ENCODE peak calls at places on chromosomes 2 and 18, in nine cellular contexts. One of them, this sample, is unnamed.
A peak's percentile ranks its signal among the peaks of the same experiment; 100 is the strongest.

GRCh38 chr18:34352385-34353163 is 127.9 kb upstream of the NOL4 start:
- DNase-seq in IMR-90: no peak
- DNase-seq in DND-41: no peak
- DNase-seq in neuronal stem cell: no peak
- DNase-seq in GM23338: peak; percentile 45
- DNase-seq in hepatocyte: peak; percentile 16
- DNase-seq in PC-3: peak; percentile 45
- DNase-seq in A549: no peak
- DNase-seq in HCT116: no peak
- DNase-seq in this sample: no peak

GRCh38 chr18:23178661-23179081 is 43.4 kb downstream of the CABLES1 start:
- DNase-seq in IMR-90: no peak
- DNase-seq in DND-41: no peak
- DNase-seq in neuronal stem cell: no peak
- DNase-seq in GM23338: no peak
- DNase-seq in hepatocyte: no peak
- DNase-seq in PC-3: no peak
- DNase-seq in A549: no peak
- DNase-seq in HCT116: no peak
- DNase-seq in this sample: no peak

GRCh38 chr18:12017079-12017478 is 35.8 kb downstream of the IMPA2 start:
- DNase-seq in IMR-90: no peak
- DNase-seq in DND-41: no peak
- DNase-seq in neuronal stem cell: no peak
- DNase-seq in GM23338: no peak
- DNase-seq in hepatocyte: no peak
- DNase-seq in PC-3: no peak
- DNase-seq in A549: no peak
- DNase-seq in HCT116: no peak
- DNase-seq in this sample: no peak

GRCh38 chr2:133171396-133172004 is 396.8 kb downstream of the NCKAP5 start:
- DNase-seq in IMR-90: peak; percentile 74
- DNase-seq in DND-41: no peak
- DNase-seq in neuronal stem cell: peak; percentile 71
- DNase-seq in GM23338: peak; percentile 83
- DNase-seq in hepatocyte: peak; percentile 72
- DNase-seq in PC-3: peak; percentile 84
- DNase-seq in A549: peak; percentile 9
- DNase-seq in HCT116: peak; percentile 48
- DNase-seq in this sample: peak; percentile 54

GRCh38 chr2:32484907-32485306 is 128.1 kb downstream of the BIRC6 start:
- DNase-seq in IMR-90: peak; percentile 97
- DNase-seq in DND-41: no peak
- DNase-seq in neuronal stem cell: no peak
- DNase-seq in GM23338: no peak
- DNase-seq in hepatocyte: peak; percentile 27
- DNase-seq in PC-3: peak; percentile 80
- DNase-seq in A549: peak; percentile 41
- DNase-seq in HCT116: peak; percentile 15
- DNase-seq in this sample: no peak

GRCh38 chr2:30293303-30293912 is 62.1 kb downstream of the LBH start:
- DNase-seq in IMR-90: peak; percentile 100
- DNase-seq in DND-41: no peak
- DNase-seq in neuronal stem cell: no peak
- DNase-seq in GM23338: no peak
- DNase-seq in hepatocyte: no peak
- DNase-seq in PC-3: peak; percentile 81
- DNase-seq in A549: peak; percentile 40
- DNase-seq in HCT116: peak; percentile 28
- DNase-seq in this sample: no peak

GRCh38 chr2:234765315-234765714 is 186.5 kb upstream of the SH3BP4 start:
- DNase-seq in IMR-90: no peak
- DNase-seq in DND-41: no peak
- DNase-seq in neuronal stem cell: no peak
- DNase-seq in GM23338: no peak
- DNase-seq in hepatocyte: no peak
- DNase-seq in PC-3: peak; percentile 39
- DNase-seq in A549: no peak
- DNase-seq in HCT116: no peak
- DNase-seq in this sample: no peak

GRCh38 chr2:1339757-1340515 is 73.3 kb upstream of the TPO start:
- DNase-seq in IMR-90: no peak
- DNase-seq in DND-41: no peak
- DNase-seq in neuronal stem cell: no peak
- DNase-seq in GM23338: no peak
- DNase-seq in hepatocyte: no peak
- DNase-seq in PC-3: no peak
- DNase-seq in A549: no peak
- DNase-seq in HCT116: no peak
- DNase-seq in this sample: no peak

DNA sequence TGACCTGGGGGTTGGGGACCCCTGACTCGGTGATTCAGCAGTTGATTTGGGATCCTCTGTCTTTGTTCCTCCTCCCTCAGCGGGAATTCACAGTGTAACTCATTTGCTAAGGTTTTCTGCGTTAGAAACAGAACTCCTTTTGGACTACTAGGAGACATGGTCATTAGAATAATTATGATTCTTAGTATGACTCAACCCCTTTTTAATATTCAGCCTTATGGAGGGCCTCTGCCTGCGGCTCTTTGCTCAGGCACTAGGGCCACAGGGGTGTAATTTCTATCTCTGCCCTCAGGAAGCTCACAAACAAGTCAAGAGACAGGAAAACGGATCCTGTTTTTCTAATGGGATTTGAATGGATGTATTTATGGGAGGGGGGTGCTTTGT is 117.4 kb downstream of the SPTBN1 start:
- DNase-seq in IMR-90: no peak
- DNase-seq in DND-41: no peak
- DNase-seq in neuronal stem cell: no peak
- DNase-seq in GM23338: no peak
- DNase-seq in hepatocyte: no peak
- DNase-seq in PC-3: no peak
- DNase-seq in A549: no peak
- DNase-seq in HCT116: no peak
- DNase-seq in this sample: no peak
- H3K4me2 ChIP-seq in IMR-90: peak overlapping the region; percentile 11
- H3K4me2 ChIP-seq in DND-41: peak overlapping the region; percentile 56
- H3K4me2 ChIP-seq in neuronal stem cell: no peak overlapping the region
- H3K4me2 ChIP-seq in GM23338: no peak overlapping the region
- H3K4me2 ChIP-seq in hepatocyte: peak overlapping the region; percentile 62
- H3K4me2 ChIP-seq in PC-3: peak overlapping the region; percentile 92
- H3K4me2 ChIP-seq in A549: peak overlapping the region; percentile 86
- H3K4me2 ChIP-seq in HCT116: no peak overlapping the region
- H3K4me2 ChIP-seq in this sample: peak overlapping the region; percentile 73

DNA sequence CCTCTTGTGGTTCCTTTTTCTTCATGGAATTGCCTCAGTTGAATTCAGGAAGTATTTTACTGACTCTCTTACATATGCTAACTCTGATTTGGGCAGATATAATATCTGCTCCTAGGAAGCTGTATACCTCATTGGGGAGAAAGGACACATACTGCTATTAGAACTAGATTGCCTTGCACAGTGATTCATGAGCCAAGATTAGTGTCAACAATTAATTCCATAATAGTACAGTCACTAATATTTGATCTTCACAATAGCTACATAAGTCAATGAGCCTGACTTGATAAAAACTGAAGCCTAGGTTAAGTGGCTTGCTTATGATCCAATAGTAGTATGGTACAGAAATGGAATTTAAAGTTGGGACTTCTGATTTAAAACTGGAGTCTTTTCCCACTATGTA is 127.6 kb downstream of the ETAA1 start:
- DNase-seq in IMR-90: no peak
- DNase-seq in DND-41: no peak
- DNase-seq in neuronal stem cell: no peak
- DNase-seq in GM23338: no peak
- DNase-seq in hepatocyte: no peak
- DNase-seq in PC-3: no peak
- DNase-seq in A549: no peak
- DNase-seq in HCT116: no peak
- DNase-seq in this sample: no peak
- H3K4me2 ChIP-seq in IMR-90: no peak overlapping the region
- H3K4me2 ChIP-seq in DND-41: no peak overlapping the region
- H3K4me2 ChIP-seq in neuronal stem cell: no peak overlapping the region
- H3K4me2 ChIP-seq in GM23338: no peak overlapping the region
- H3K4me2 ChIP-seq in hepatocyte: no peak overlapping the region
- H3K4me2 ChIP-seq in PC-3: no peak overlapping the region
- H3K4me2 ChIP-seq in A549: no peak overlapping the region
- H3K4me2 ChIP-seq in HCT116: no peak overlapping the region
- H3K4me2 ChIP-seq in this sample: no peak overlapping the region

GRCh38 chr2:164952057-164952702 is 3.1 kb downstream of the SLC38A11 start:
- DNase-seq in IMR-90: no peak
- DNase-seq in DND-41: no peak
- DNase-seq in neuronal stem cell: no peak
- DNase-seq in GM23338: no peak
- DNase-seq in hepatocyte: no peak
- DNase-seq in PC-3: no peak
- DNase-seq in A549: no peak
- DNase-seq in HCT116: no peak
- DNase-seq in this sample: no peak
- H3K4me2 ChIP-seq in IMR-90: no peak overlapping the region
- H3K4me2 ChIP-seq in DND-41: no peak overlapping the region
- H3K4me2 ChIP-seq in neuronal stem cell: no peak overlapping the region
- H3K4me2 ChIP-seq in GM23338: no peak overlapping the region
- H3K4me2 ChIP-seq in hepatocyte: no peak overlapping the region
- H3K4me2 ChIP-seq in PC-3: no peak overlapping the region
- H3K4me2 ChIP-seq in A549: no peak overlapping the region
- H3K4me2 ChIP-seq in HCT116: no peak overlapping the region
- H3K4me2 ChIP-seq in this sample: no peak overlapping the region

GRCh38 chr2:222796413-222797103 is 64.3 kb upstream of the ACSL3 start:
- DNase-seq in IMR-90: peak; percentile 53
- DNase-seq in DND-41: no peak
- DNase-seq in neuronal stem cell: no peak
- DNase-seq in GM23338: peak; percentile 12
- DNase-seq in hepatocyte: peak; percentile 65
- DNase-seq in PC-3: peak; percentile 87
- DNase-seq in A549: no peak
- DNase-seq in HCT116: no peak
- DNase-seq in this sample: no peak
- H3K4me2 ChIP-seq in IMR-90: peak overlapping the region; percentile 25
- H3K4me2 ChIP-seq in DND-41: no peak overlapping the region
- H3K4me2 ChIP-seq in neuronal stem cell: no peak overlapping the region
- H3K4me2 ChIP-seq in GM23338: no peak overlapping the region
- H3K4me2 ChIP-seq in hepatocyte: peak overlapping the region; percentile 65
- H3K4me2 ChIP-seq in PC-3: peak overlapping the region; percentile 66
- H3K4me2 ChIP-seq in A549: peak overlapping the region; percentile 71
- H3K4me2 ChIP-seq in HCT116: no peak overlapping the region
- H3K4me2 ChIP-seq in this sample: no peak overlapping the region

GRCh38 chr2:149768320-149768799 is 180.8 kb upstream of the MMADHC start:
- DNase-seq in IMR-90: peak; percentile 15
- DNase-seq in DND-41: no peak
- DNase-seq in neuronal stem cell: no peak
- DNase-seq in GM23338: no peak
- DNase-seq in hepatocyte: no peak
- DNase-seq in PC-3: peak; percentile 40
- DNase-seq in A549: no peak
- DNase-seq in HCT116: no peak
- DNase-seq in this sample: no peak
- H3K4me2 ChIP-seq in IMR-90: peak overlapping the region; percentile 31
- H3K4me2 ChIP-seq in DND-41: no peak overlapping the region
- H3K4me2 ChIP-seq in neuronal stem cell: no peak overlapping the region
- H3K4me2 ChIP-seq in GM23338: no peak overlapping the region
- H3K4me2 ChIP-seq in hepatocyte: peak overlapping the region; percentile 20
- H3K4me2 ChIP-seq in PC-3: peak overlapping the region; percentile 52
- H3K4me2 ChIP-seq in A549: peak overlapping the region; percentile 74
- H3K4me2 ChIP-seq in HCT116: peak overlapping the region; percentile 26
- H3K4me2 ChIP-seq in this sample: no peak overlapping the region

This sample was measured in OCI-LY7.